ENCODE peak calls at places on chromosomes 6 and 20, in eight cellular contexts. One of them, this sample, is unnamed. For H3K27me3, the result is how much of the 10 kb centered on the place peaks cover.

GRCh38 chr6:53544050-53544499 is 826 bp downstream of the GCLC start:
- DNase-seq in GM23248: peak
- DNase-seq in adipocyte: peak
- DNase-seq in neural progenitor cell: no peak
- DNase-seq in SK-N-SH: no peak
- DNase-seq in neuronal stem cell: peak
- DNase-seq in CD4-positive, CD25-positive, alpha-beta regulatory T cell: no peak
- DNase-seq in A673: peak
- DNase-seq in this sample: no peak

GRCh38 chr6:138311268-138311667 is 66.4 kb upstream of the SMIM28 start:
- DNase-seq in GM23248: no peak
- DNase-seq in adipocyte: no peak
- DNase-seq in neural progenitor cell: no peak
- DNase-seq in SK-N-SH: no peak
- DNase-seq in neuronal stem cell: no peak
- DNase-seq in CD4-positive, CD25-positive, alpha-beta regulatory T cell: no peak
- DNase-seq in A673: no peak
- DNase-seq in this sample: no peak

GRCh38 chr20:6579417-6579816 is 188.1 kb upstream of the BMP2 start:
- DNase-seq in GM23248: peak
- DNase-seq in adipocyte: no peak
- DNase-seq in neural progenitor cell: no peak
- DNase-seq in SK-N-SH: no peak
- DNase-seq in neuronal stem cell: no peak
- DNase-seq in CD4-positive, CD25-positive, alpha-beta regulatory T cell: no peak
- DNase-seq in A673: no peak
- DNase-seq in this sample: no peak

GRCh38 chr6:166541366-166541765 is 45.1 kb downstream of the RAMACL start:
- DNase-seq in GM23248: no peak
- DNase-seq in adipocyte: no peak
- DNase-seq in neural progenitor cell: no peak
- DNase-seq in SK-N-SH: no peak
- DNase-seq in neuronal stem cell: no peak
- DNase-seq in CD4-positive, CD25-positive, alpha-beta regulatory T cell: no peak
- DNase-seq in A673: no peak
- DNase-seq in this sample: no peak

GRCh38 chr6:36353411-36353915 is 16.8 kb upstream of the BNIP5 start:
- DNase-seq in GM23248: peak
- DNase-seq in adipocyte: no peak
- DNase-seq in neural progenitor cell: no peak
- DNase-seq in SK-N-SH: no peak
- DNase-seq in neuronal stem cell: no peak
- DNase-seq in CD4-positive, CD25-positive, alpha-beta regulatory T cell: no peak
- DNase-seq in A673: peak
- DNase-seq in this sample: no peak

GRCh38 chr6:131282417-131282816 is 147.2 kb downstream of the AKAP7 start:
- DNase-seq in GM23248: no peak
- DNase-seq in adipocyte: no peak
- DNase-seq in neural progenitor cell: no peak
- DNase-seq in SK-N-SH: no peak
- DNase-seq in neuronal stem cell: no peak
- DNase-seq in CD4-positive, CD25-positive, alpha-beta regulatory T cell: no peak
- DNase-seq in A673: no peak
- DNase-seq in this sample: no peak

GRCh38 chr20:7159903-7160302 is 392.4 kb downstream of the BMP2 start:
- DNase-seq in GM23248: no peak
- DNase-seq in adipocyte: no peak
- DNase-seq in neural progenitor cell: no peak
- DNase-seq in SK-N-SH: no peak
- DNase-seq in neuronal stem cell: no peak
- DNase-seq in CD4-positive, CD25-positive, alpha-beta regulatory T cell: no peak
- DNase-seq in A673: no peak
- DNase-seq in this sample: no peak

GRCh38 chr6:123604067-123604466 is 32.7 kb downstream of the TRDN start:
- DNase-seq in GM23248: no peak
- DNase-seq in adipocyte: no peak
- DNase-seq in neural progenitor cell: peak
- DNase-seq in SK-N-SH: no peak
- DNase-seq in neuronal stem cell: no peak
- DNase-seq in CD4-positive, CD25-positive, alpha-beta regulatory T cell: no peak
- DNase-seq in A673: no peak
- DNase-seq in this sample: no peak

GRCh38 chr6:168349718-168350117 is 30.1 kb upstream of the DACT2 start:
- DNase-seq in GM23248: no peak
- DNase-seq in adipocyte: no peak
- DNase-seq in neural progenitor cell: no peak
- DNase-seq in SK-N-SH: no peak
- DNase-seq in neuronal stem cell: no peak
- DNase-seq in CD4-positive, CD25-positive, alpha-beta regulatory T cell: no peak
- DNase-seq in A673: no peak
- DNase-seq in this sample: no peak

GRCh38 chr6:97594834-97595233 is 311.8 kb upstream of the MMS22L start:
- DNase-seq in GM23248: peak
- DNase-seq in adipocyte: peak
- DNase-seq in neural progenitor cell: no peak
- DNase-seq in SK-N-SH: no peak
- DNase-seq in neuronal stem cell: no peak
- DNase-seq in CD4-positive, CD25-positive, alpha-beta regulatory T cell: no peak
- DNase-seq in A673: no peak
- DNase-seq in this sample: no peak

GRCh38 chr6:45959534-45960195 is 56.0 kb downstream of the CLIC5 start:
- DNase-seq in GM23248: peak
- DNase-seq in adipocyte: peak
- DNase-seq in neural progenitor cell: no peak
- DNase-seq in SK-N-SH: no peak
- DNase-seq in neuronal stem cell: no peak
- DNase-seq in CD4-positive, CD25-positive, alpha-beta regulatory T cell: no peak
- DNase-seq in A673: peak
- DNase-seq in this sample: no peak

GRCh38 chr6:12012231-12012565 is at the start of gene HIVEP1:
- DNase-seq in GM23248: peak
- DNase-seq in adipocyte: no peak
- DNase-seq in neural progenitor cell: peak
- DNase-seq in SK-N-SH: peak
- DNase-seq in neuronal stem cell: peak
- DNase-seq in CD4-positive, CD25-positive, alpha-beta regulatory T cell: no peak
- DNase-seq in A673: peak
- DNase-seq in this sample: no peak

GRCh38 chr6:9766240-9766915 is 648.5 kb downstream of the TFAP2A start:
- DNase-seq in GM23248: peak
- DNase-seq in adipocyte: peak
- DNase-seq in neural progenitor cell: no peak
- DNase-seq in SK-N-SH: no peak
- DNase-seq in neuronal stem cell: no peak
- DNase-seq in CD4-positive, CD25-positive, alpha-beta regulatory T cell: no peak
- DNase-seq in A673: peak
- DNase-seq in this sample: peak

GRCh38 chr6:83127258-83127657 is 59.8 kb downstream of the DOP1A start:
- DNase-seq in GM23248: no peak
- DNase-seq in adipocyte: no peak
- DNase-seq in neural progenitor cell: no peak
- DNase-seq in SK-N-SH: peak
- DNase-seq in neuronal stem cell: no peak
- DNase-seq in CD4-positive, CD25-positive, alpha-beta regulatory T cell: no peak
- DNase-seq in A673: no peak
- DNase-seq in this sample: no peak

GRCh38 chr6:133769463-133769862 is 119.5 kb upstream of the TCF21 start:
- DNase-seq in GM23248: no peak
- DNase-seq in adipocyte: no peak
- DNase-seq in neural progenitor cell: no peak
- DNase-seq in SK-N-SH: no peak
- DNase-seq in neuronal stem cell: no peak
- DNase-seq in CD4-positive, CD25-positive, alpha-beta regulatory T cell: no peak
- DNase-seq in A673: no peak
- DNase-seq in this sample: no peak

GRCh38 chr6:18586133-18586532 is 199.0 kb downstream of the RNF144B start:
- DNase-seq in GM23248: no peak
- DNase-seq in adipocyte: no peak
- DNase-seq in neural progenitor cell: no peak
- DNase-seq in SK-N-SH: no peak
- DNase-seq in neuronal stem cell: no peak
- DNase-seq in CD4-positive, CD25-positive, alpha-beta regulatory T cell: no peak
- DNase-seq in A673: no peak
- DNase-seq in this sample: no peak

GRCh38 chr6:143187173-143187908 is 126.7 kb downstream of the AIG1 start:
- DNase-seq in GM23248: peak
- DNase-seq in adipocyte: peak
- DNase-seq in neural progenitor cell: no peak
- DNase-seq in SK-N-SH: no peak
- DNase-seq in neuronal stem cell: no peak
- DNase-seq in CD4-positive, CD25-positive, alpha-beta regulatory T cell: no peak
- DNase-seq in A673: no peak
- DNase-seq in this sample: no peak

GRCh38 chr20:57930328-57930727 is 220.5 kb upstream of the PMEPA1 start:
- DNase-seq in GM23248: no peak
- DNase-seq in adipocyte: no peak
- DNase-seq in neural progenitor cell: peak
- DNase-seq in SK-N-SH: peak
- DNase-seq in neuronal stem cell: no peak
- DNase-seq in CD4-positive, CD25-positive, alpha-beta regulatory T cell: no peak
- DNase-seq in A673: no peak
- DNase-seq in this sample: no peak

GRCh38 chr6:35769211-35769610 is 7.2 kb upstream of the CLPSL2 start:
- DNase-seq in GM23248: no peak
- DNase-seq in adipocyte: no peak
- DNase-seq in neural progenitor cell: no peak
- DNase-seq in SK-N-SH: no peak
- DNase-seq in neuronal stem cell: no peak
- DNase-seq in CD4-positive, CD25-positive, alpha-beta regulatory T cell: no peak
- DNase-seq in A673: no peak
- DNase-seq in this sample: no peak

GRCh38 chr20:14780508-14780907 is 443.1 kb upstream of the FLRT3 start:
- DNase-seq in GM23248: peak
- DNase-seq in adipocyte: no peak
- DNase-seq in neural progenitor cell: no peak
- DNase-seq in SK-N-SH: no peak
- DNase-seq in neuronal stem cell: no peak
- DNase-seq in CD4-positive, CD25-positive, alpha-beta regulatory T cell: no peak
- DNase-seq in A673: no peak
- DNase-seq in this sample: no peak

GRCh38 chr20:35956616-35957015 is 2.3 kb upstream of the SCAND1 start:
- DNase-seq in GM23248: no peak
- DNase-seq in adipocyte: no peak
- DNase-seq in neural progenitor cell: no peak
- DNase-seq in SK-N-SH: no peak
- DNase-seq in neuronal stem cell: no peak
- DNase-seq in CD4-positive, CD25-positive, alpha-beta regulatory T cell: no peak
- DNase-seq in A673: no peak
- DNase-seq in this sample: no peak

DNA sequence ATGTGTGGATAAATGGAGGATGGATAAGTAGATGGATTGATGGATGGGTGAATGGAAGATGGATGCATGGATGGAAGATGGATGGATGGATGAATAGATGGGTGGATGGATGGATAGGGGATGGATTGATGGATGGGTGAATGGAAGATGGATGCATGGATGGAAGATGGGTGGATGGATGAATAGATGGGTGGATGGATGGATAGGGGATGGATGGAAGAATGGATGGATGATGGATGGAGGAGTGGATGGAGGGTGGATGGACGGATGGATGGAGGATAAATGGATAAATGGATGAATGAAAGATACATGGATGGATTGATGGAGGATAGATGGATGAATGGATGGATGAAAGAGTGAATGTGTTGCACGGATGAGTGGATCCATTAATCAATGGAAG is 3.0 kb upstream of the NFATC2 start:
- DNase-seq in GM23248: no peak
- DNase-seq in adipocyte: no peak
- DNase-seq in neural progenitor cell: no peak
- DNase-seq in SK-N-SH: no peak
- DNase-seq in neuronal stem cell: no peak
- DNase-seq in CD4-positive, CD25-positive, alpha-beta regulatory T cell: no peak
- DNase-seq in A673: no peak
- DNase-seq in this sample: no peak
- H3K27me3 ChIP-seq in GM23248: under half
- H3K27me3 ChIP-seq in adipocyte: under half
- H3K27me3 ChIP-seq in neural progenitor cell: half or more
- H3K27me3 ChIP-seq in SK-N-SH: under half
- H3K27me3 ChIP-seq in neuronal stem cell: under half
- H3K27me3 ChIP-seq in CD4-positive, CD25-positive, alpha-beta regulatory T cell: under half
- H3K27me3 ChIP-seq in A673: under half
- H3K27me3 ChIP-seq in this sample: under half

DNA sequence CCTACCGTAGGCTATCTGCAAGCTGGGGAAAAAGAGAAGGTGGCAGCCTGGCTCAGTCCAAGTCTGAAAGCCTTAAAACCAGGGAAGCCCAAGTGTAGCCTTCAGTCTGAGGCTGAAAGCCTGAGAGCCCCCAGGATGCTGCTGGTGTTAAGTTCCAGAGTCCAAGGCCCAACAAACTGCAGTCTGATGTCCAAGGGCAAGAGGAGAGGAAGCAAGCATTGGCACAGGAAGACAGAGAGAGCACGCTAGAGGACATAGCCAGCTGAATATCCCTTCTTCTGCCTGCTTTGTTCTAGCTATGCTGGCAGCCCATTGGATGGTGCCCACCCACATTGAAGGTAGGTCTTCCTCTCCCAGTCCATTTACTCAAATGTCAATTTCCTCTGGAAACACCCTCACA is 12.1 kb upstream of the L3MBTL1 start:
- DNase-seq in GM23248: no peak
- DNase-seq in adipocyte: no peak
- DNase-seq in neural progenitor cell: no peak
- DNase-seq in SK-N-SH: no peak
- DNase-seq in neuronal stem cell: no peak
- DNase-seq in CD4-positive, CD25-positive, alpha-beta regulatory T cell: no peak
- DNase-seq in A673: no peak
- DNase-seq in this sample: no peak
- H3K27me3 ChIP-seq in GM23248: under half
- H3K27me3 ChIP-seq in adipocyte: under half
- H3K27me3 ChIP-seq in neural progenitor cell: under half
- H3K27me3 ChIP-seq in SK-N-SH: under half
- H3K27me3 ChIP-seq in neuronal stem cell: under half
- H3K27me3 ChIP-seq in CD4-positive, CD25-positive, alpha-beta regulatory T cell: under half
- H3K27me3 ChIP-seq in A673: under half
- H3K27me3 ChIP-seq in this sample: under half

GRCh38 chr6:7442467-7442866 is 52.9 kb downstream of the RIOK1 start:
- DNase-seq in GM23248: no peak
- DNase-seq in adipocyte: no peak
- DNase-seq in neural progenitor cell: no peak
- DNase-seq in SK-N-SH: no peak
- DNase-seq in neuronal stem cell: no peak
- DNase-seq in CD4-positive, CD25-positive, alpha-beta regulatory T cell: no peak
- DNase-seq in A673: no peak
- DNase-seq in this sample: no peak
- H3K27me3 ChIP-seq in GM23248: under half
- H3K27me3 ChIP-seq in adipocyte: under half
- H3K27me3 ChIP-seq in neural progenitor cell: under half
- H3K27me3 ChIP-seq in SK-N-SH: under half
- H3K27me3 ChIP-seq in neuronal stem cell: under half
- H3K27me3 ChIP-seq in CD4-positive, CD25-positive, alpha-beta regulatory T cell: under half
- H3K27me3 ChIP-seq in A673: under half
- H3K27me3 ChIP-seq in this sample: under half

DNA sequence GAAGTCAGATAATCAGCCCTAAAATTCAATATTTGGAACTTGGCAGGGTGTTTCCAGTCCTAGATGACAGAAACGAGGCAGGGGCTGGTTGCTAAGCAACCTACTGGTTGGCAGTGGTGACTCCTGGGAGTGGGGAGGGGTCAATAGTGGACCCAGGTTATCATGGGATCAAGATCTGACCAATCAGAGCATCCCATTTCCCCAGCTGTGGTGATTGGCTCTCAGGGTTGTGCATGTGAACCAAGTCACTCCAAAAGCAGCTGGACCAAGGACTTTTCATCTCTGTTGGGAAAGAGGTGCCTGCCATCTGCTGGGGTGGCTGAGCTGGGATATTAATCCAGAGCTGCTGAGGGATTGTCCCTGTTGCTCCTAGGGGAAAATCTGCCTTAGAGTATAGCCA is 253.4 kb downstream of the PREX1 start:
- DNase-seq in GM23248: no peak
- DNase-seq in adipocyte: no peak
- DNase-seq in neural progenitor cell: peak
- DNase-seq in SK-N-SH: peak
- DNase-seq in neuronal stem cell: peak
- DNase-seq in CD4-positive, CD25-positive, alpha-beta regulatory T cell: no peak
- DNase-seq in A673: peak
- DNase-seq in this sample: peak
- H3K27me3 ChIP-seq in GM23248: under half
- H3K27me3 ChIP-seq in adipocyte: under half
- H3K27me3 ChIP-seq in neural progenitor cell: under half
- H3K27me3 ChIP-seq in SK-N-SH: under half
- H3K27me3 ChIP-seq in neuronal stem cell: under half
- H3K27me3 ChIP-seq in CD4-positive, CD25-positive, alpha-beta regulatory T cell: under half
- H3K27me3 ChIP-seq in A673: under half
- H3K27me3 ChIP-seq in this sample: under half

This sample was measured in HCT116.